ENCODE peak calls at places on chromosomes 7 and 10, in five cellular contexts. K is AG09309, F is foreskin fibroblast, W is upper lobe of left lung, S is B cell. D is an unnamed sample.

GRCh38 chr10:110029448-110029847 is 21.7 kb downstream of the ADD3 start:
- DNase-seq in K (no peak), F (peak; percentile 50), S (no peak), W (no peak), D (no peak)

GRCh38 chr7:100372256-100372655 is 1.0 kb upstream of the PILRA start:
- DNase-seq in W (peak; percentile 66), S (no peak), F (peak; percentile 75), K (peak; percentile 17), D (peak; percentile 81)

GRCh38 chr10:63761243-63761642 is 240.0 kb downstream of the REEP3 start:
- DNase-seq in F (no peak), W (no peak), K (no peak), S (no peak), D (no peak)

GRCh38 chr10:61887772-61888171 is 13.7 kb upstream of the ARID5B start:
- DNase-seq in S (no peak), K (no peak), W (no peak), F (no peak), D (no peak)

GRCh38 chr10:81600185-81600584 is 274.8 kb upstream of the NRG3 start:
- DNase-seq in F (peak; percentile 69), W (no peak), S (no peak), K (no peak), D (no peak)

GRCh38 chr10:96606216-96606615 is 19.4 kb upstream of the TM9SF3 start:
- DNase-seq in F (peak; percentile 32), S (no peak), W (no peak), K (no peak), D (no peak)

GRCh38 chr10:112821042-112821441 is 129.0 kb upstream of the TCF7L2 start:
- DNase-seq in K (no peak), S (no peak), F (no peak), W (no peak), D (no peak)

GRCh38 chr10:114694735-114695134 is 36.7 kb upstream of the ABLIM1 start:
- DNase-seq in W (peak; percentile 44), F (peak; percentile 43), K (no peak), S (peak; percentile 26), D (peak; percentile 53)

GRCh38 chr7:27295236-27295635 is 52.6 kb downstream of the EVX1 start:
- DNase-seq in F (no peak), K (no peak), W (no peak), S (no peak), D (no peak)

GRCh38 chr7:90345016-90345415 is 1.5 kb upstream of the GTPBP10 start:
- DNase-seq in F (no peak), S (no peak), K (no peak), W (no peak), D (no peak)

GRCh38 chr10:44993226-44993921 is 7.3 kb upstream of the ZNF22 start:
- DNase-seq in F (no peak), S (no peak), W (no peak), K (no peak), D (no peak)

GRCh38 chr10:132564690-132565089 is 27.1 kb downstream of the INPP5A start:
- DNase-seq in S (no peak), W (no peak), F (no peak), K (no peak), D (no peak)

GRCh38 chr7:123846217-123846891 is 1.4 kb downstream of the HYAL4 start:
- DNase-seq in W (no peak), S (no peak), K (no peak), F (no peak), D (no peak)

GRCh38 chr10:6669269-6669859 is 89.3 kb upstream of the PRKCQ start:
- DNase-seq in F (peak; percentile 82), K (peak; percentile 31), S (no peak), W (no peak), D (peak; percentile 44)

GRCh38 chr7:103866919-103867318 is 122.5 kb downstream of the RELN start:
- DNase-seq in S (no peak), K (no peak), F (no peak), W (no peak), D (no peak)

GRCh38 chr10:117373848-117374505 is 1.3 kb downstream of the PDZD8 start:
- DNase-seq in F (peak; percentile 71), K (no peak), W (peak; percentile 78), S (peak; percentile 40), D (peak; percentile 67)

GRCh38 chr10:73650537-73651331 is 5.1 kb downstream of the SYNPO2L start:
- DNase-seq in K (peak; percentile 13), F (peak; percentile 73), S (peak; percentile 14), W (no peak), D (peak; percentile 91)

GRCh38 chr7:46220066-46220630 is 299.1 kb upstream of the IGFBP3 start:
- DNase-seq in F (no peak), W (no peak), K (peak; percentile 31), S (no peak), D (no peak)

GRCh38 chr10:98467506-98468318 is 21.0 kb upstream of the HPS1 start:
- DNase-seq in W (peak; percentile 83), K (peak; percentile 55), S (peak; percentile 87), F (peak; percentile 94), D (peak; percentile 91)

GRCh38 chr10:5943536-5943935 is 33.8 kb downstream of the IL15RA start:
- DNase-seq in K (no peak), W (peak; percentile 36), F (peak; percentile 46), S (no peak), D (peak; percentile 40)

GRCh38 chr7:73736885-73737284 is 1.7 kb downstream of the ABHD11 start:
- DNase-seq in S (peak; percentile 8), F (no peak), K (no peak), W (no peak), D (no peak)

GRCh38 chr7:25928549-25929330 is 223.3 kb upstream of the NFE2L3 start:
- DNase-seq in S (no peak), W (no peak), F (no peak), K (no peak), D (no peak)

GRCh38 chr7:77327067-77327931 is 88.8 kb downstream of the GSAP start:
- DNase-seq in K (peak; percentile 73), W (peak; percentile 76), S (no peak), F (peak; percentile 97), D (peak; percentile 86)

GRCh38 chr10:132354356-132355094 is 22.5 kb downstream of the LRRC27 start:
- DNase-seq in W (peak; percentile 19), K (no peak), F (no peak), S (no peak), D (no peak)

GRCh38 chr7:145692237-145692950 is 424.2 kb upstream of the CNTNAP2 start:
- DNase-seq in F (no peak), W (no peak), K (no peak), S (no peak), D (no peak)

GRCh38 chr10:52755297-52756062 is 17.1 kb downstream of the MBL2 start:
- DNase-seq in S (no peak), F (peak; percentile 59), W (peak; percentile 44), K (peak; percentile 73), D (peak; percentile 94)

GRCh38 chr7:146922777-146923176 is 806.2 kb downstream of the CNTNAP2 start:
- DNase-seq in F (no peak), K (no peak), S (no peak), W (no peak), D (no peak)

GRCh38 chr10:84308481-84309304 is 19.7 kb upstream of the CCSER2 start:
- DNase-seq in K (no peak), S (no peak), F (peak; percentile 62), W (no peak), D (peak; percentile 68)

GRCh38 chr10:110783509-110784103 is 88.1 kb upstream of the PDCD4 start:
- DNase-seq in K (no peak), S (no peak), W (no peak), F (no peak), D (peak; percentile 52)

GRCh38 chr10:11086177-11086576 is 68.5 kb downstream of the CELF2 start:
- DNase-seq in S (no peak), F (no peak), W (no peak), K (no peak), D (peak; percentile 51)

GRCh38 chr7:150379590-150380379 is 655 bp downstream of the ZNF775 start:
- DNase-seq in K (no peak), W (peak; percentile 46), S (no peak), F (peak; percentile 62), D (no peak)
- TF ChIP-seq CTCF in K (no peak), W (no peak), S (no peak), F (no peak), D (no peak)

GRCh38 chr7:98879198-98879988 is 1.1 kb downstream of the TRRAP start:
- DNase-seq in S (peak; percentile 67), K (no peak), W (peak; percentile 45), F (peak; percentile 48), D (peak; percentile 8)

GRCh38 chr7:98877146-98877545 is 1.2 kb upstream of the TRRAP start:
- DNase-seq in F (no peak), K (no peak), S (no peak), W (no peak), D (no peak)

GRCh38 chr7:98877692-98878364 is 504 bp upstream of the TRRAP start:
- DNase-seq in F (no peak), W (no peak), K (no peak), S (no peak), D (no peak)

GRCh38 chr7:98879989-98880337 is 1.6 kb downstream of the TRRAP start:
- DNase-seq in W (no peak), K (no peak), F (no peak), S (no peak), D (no peak)

DNA sequence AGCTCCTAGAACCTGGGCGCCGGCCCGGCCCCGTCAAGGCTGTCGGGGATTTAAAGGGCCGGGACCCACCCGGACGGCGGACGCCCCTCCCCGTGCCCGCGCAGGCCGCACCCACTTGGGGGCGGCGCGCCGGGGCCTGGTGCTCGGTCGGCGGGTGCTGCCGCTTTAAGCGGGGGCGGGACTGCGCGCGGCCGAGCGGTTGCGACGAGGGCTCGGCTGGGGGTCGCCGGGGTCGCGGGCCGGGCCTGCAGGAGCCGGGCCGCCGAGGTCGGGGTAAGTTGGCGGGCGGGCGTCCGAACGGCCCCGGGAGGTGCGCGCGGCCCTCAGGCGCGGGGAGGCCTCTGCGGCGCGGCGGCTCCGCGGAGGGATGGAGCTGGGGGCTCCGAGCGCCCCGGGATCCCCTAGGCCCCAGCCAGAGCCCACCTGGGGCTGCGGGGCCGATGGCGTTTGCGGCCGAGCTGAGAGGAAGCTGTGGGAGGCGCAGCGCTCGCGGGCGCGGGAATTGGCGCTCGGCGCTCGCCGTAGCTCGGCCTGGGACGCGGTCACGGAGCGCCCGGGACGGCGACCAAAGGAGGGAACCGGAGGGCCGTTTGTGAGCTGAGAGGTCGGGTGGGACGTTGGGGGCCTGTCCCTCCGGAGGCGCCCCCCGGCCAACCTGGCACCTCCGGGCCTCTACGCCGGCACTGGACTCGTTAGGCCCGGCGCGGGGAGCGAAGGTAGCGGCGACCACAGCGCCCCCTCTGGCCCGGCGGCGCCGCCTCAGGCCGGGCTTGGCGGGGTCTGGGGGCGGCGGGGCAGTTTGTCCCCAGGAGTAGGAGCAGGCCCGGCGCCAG is at the start of gene TRRAP:
- DNase-seq in K (no peak), W (peak; percentile 67), S (peak; percentile 89), F (peak; percentile 89), D (peak; percentile 90)
- TF ChIP-seq CTCF in K (peak; percentile 69), W (peak; percentile 96), S (peak; percentile 94), F (peak; percentile 60), D (peak; percentile 67)

DNA sequence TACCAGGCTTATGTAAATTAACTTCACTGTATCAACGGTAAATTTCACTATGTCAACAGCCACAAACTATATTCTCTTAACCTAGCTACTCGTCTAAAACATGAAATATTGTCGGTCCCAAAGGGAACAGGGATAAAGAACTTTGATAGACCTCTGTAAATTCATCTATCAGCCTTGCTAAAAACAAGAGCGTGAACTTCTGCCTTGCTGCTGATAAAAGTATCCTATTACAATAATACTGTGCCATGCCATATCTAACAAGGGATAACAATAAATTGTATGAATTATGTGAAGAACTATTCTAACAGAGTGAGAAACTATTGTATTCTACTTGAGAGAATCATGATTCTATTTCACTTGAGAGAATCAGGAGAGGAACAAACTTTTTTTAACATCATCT is 117.2 kb downstream of the CNOT4 start:
- DNase-seq in S (no peak), W (no peak), K (no peak), F (no peak), D (no peak)
- TF ChIP-seq CTCF in S (no peak), W (no peak), K (no peak), F (no peak), D (no peak)

GRCh38 chr10:123897146-123897545 is 5.5 kb upstream of the CPXM2 start:
- DNase-seq in S (no peak), W (no peak), F (no peak), K (no peak), D (no peak)
- TF ChIP-seq CTCF in S (no peak), W (no peak), F (peak; percentile 7), K (peak; percentile 39), D (peak; percentile 16)

D was measured in cardiac muscle cell.